ENCODE peak calls at places on chromosomes 3 and 15, in six cellular contexts. O, J, A, C, T and H are unnamed samples.

GRCh38 chr3:181066688-181067087 is 77.2 kb upstream of the DNAJC19 start:
- DNase-seq in O (no peak), J (no peak), A (no peak), C (no peak), T (no peak), H (no peak)

GRCh38 chr15:48720646-48721045 is 75.1 kb upstream of the FBN1 start:
- DNase-seq in O (no peak), J (no peak), A (no peak), C (no peak), T (no peak), H (no peak)

GRCh38 chr3:143895805-143896204 is 47.5 kb upstream of the SLC9A9 start:
- DNase-seq in O (no peak), J (no peak), A (no peak), C (peak; percentile 40), T (no peak), H (no peak)

GRCh38 chr3:15797600-15798303 is at the start of gene ANKRD28:
- DNase-seq in O (no peak), J (no peak), A (peak; percentile 45), C (peak; percentile 98), T (no peak), H (peak; percentile 73)

GRCh38 chr15:59360896-59361295 is 11.8 kb downstream of the MYO1E start:
- DNase-seq in O (no peak), J (no peak), A (no peak), C (no peak), T (no peak), H (no peak)

GRCh38 chr3:78857494-78858111 is 910.2 kb downstream of the ROBO1 start:
- DNase-seq in O (no peak), J (no peak), A (no peak), C (peak; percentile 63), T (no peak), H (peak; percentile 63)

GRCh38 chr15:75666823-75667501 is 19.2 kb downstream of the SNX33 start:
- DNase-seq in O (no peak), J (peak; percentile 96), A (peak; percentile 49), C (peak; percentile 90), T (no peak), H (no peak)

GRCh38 chr3:186307594-186307993 is 54.4 kb downstream of the DGKG start:
- DNase-seq in O (no peak), J (no peak), A (peak; percentile 41), C (peak; percentile 59), T (no peak), H (no peak)

GRCh38 chr15:80596521-80596976 is 98.6 kb upstream of the ABHD17C start:
- DNase-seq in O (no peak), J (no peak), A (no peak), C (peak; percentile 85), T (no peak), H (peak; percentile 44)